ENCODE peak calls at places on chromosomes 11 and 22, in eight cellular contexts. B is GM13977; E is uterus; U is mesothelial cell of epicardium; Y is tibial artery; K is A549; P is RWPE1; A is CD8-positive, alpha-beta T cell. D is an unnamed sample.
A peak's percentile ranks its signal among the peaks of the same experiment; 100 is the strongest.

GRCh38 chr11:86453290-86454030 is 78.8 kb downstream of the CCDC81 start:
- DNase-seq in B (no peak), E (no peak), U (no peak), Y (no peak), K (no peak), P (no peak), A (no peak), D (no peak)

GRCh38 chr11:110305169-110306018 is 9.0 kb upstream of the RDX start:
- DNase-seq in B (no peak), E (no peak), U (no peak), Y (no peak), K (peak; percentile 68), P (peak; percentile 69), A (no peak), D (no peak)

GRCh38 chr22:29011200-29011867 is 50.3 kb downstream of the C22orf31 start:
- DNase-seq in B (no peak), E (no peak), U (no peak), Y (no peak), K (no peak), P (no peak), A (no peak), D (no peak)

GRCh38 chr11:85875505-85875904 is 20.3 kb downstream of the CCDC83 start:
- DNase-seq in B (no peak), E (no peak), U (no peak), Y (no peak), K (peak; percentile 56), P (peak; percentile 24), A (no peak), D (no peak)

GRCh38 chr11:9962722-9963121 is 298.8 kb downstream of the SWAP70 start:
- DNase-seq in B (peak; percentile 70), E (no peak), U (no peak), Y (no peak), K (no peak), P (no peak), A (no peak), D (no peak)

GRCh38 chr22:19290400-19291217 is 910 bp downstream of the CLTCL1 start:
- DNase-seq in B (no peak), E (peak; percentile 16), U (no peak), Y (no peak), K (no peak), P (no peak), A (no peak), D (no peak)

GRCh38 chr11:1295086-1295485 is 14.3 kb downstream of the TOLLIP start:
- DNase-seq in B (no peak), E (no peak), U (no peak), Y (peak; percentile 3), K (no peak), P (no peak), A (no peak), D (peak; percentile 36)

GRCh38 chr22:44892243-44892642 is 117.6 kb downstream of the PHF21B start:
- DNase-seq in B (no peak), E (no peak), U (no peak), Y (no peak), K (no peak), P (no peak), A (no peak), D (no peak)

GRCh38 chr11:27875480-27876208 is 175.4 kb upstream of the BDNF start:
- DNase-seq in B (no peak), E (no peak), U (no peak), Y (no peak), K (no peak), P (peak; percentile 23), A (no peak), D (no peak)

GRCh38 chr22:43330178-43331063 is 12.8 kb downstream of the SCUBE1 start:
- DNase-seq in B (no peak), E (no peak), U (no peak), Y (no peak), K (no peak), P (no peak), A (no peak), D (no peak)

GRCh38 chr11:106503901-106504300 is 426.4 kb downstream of the AASDHPPT start:
- DNase-seq in B (no peak), E (no peak), U (no peak), Y (no peak), K (no peak), P (no peak), A (no peak), D (no peak)

GRCh38 chr11:82682003-82682751 is 51.5 kb downstream of the FAM181B start:
- DNase-seq in B (no peak), E (no peak), U (no peak), Y (no peak), K (peak; percentile 76), P (peak; percentile 48), A (no peak), D (no peak)

GRCh38 chr22:37913233-37913721 is 7.2 kb downstream of the MICALL1 start:
- DNase-seq in B (no peak), E (no peak), U (no peak), Y (no peak), K (no peak), P (no peak), A (no peak), D (no peak)

GRCh38 chr11:5922749-5923426 is 19.2 kb upstream of the OR56A3 start:
- DNase-seq in B (no peak), E (no peak), U (no peak), Y (no peak), K (peak; percentile 57), P (peak; percentile 10), A (no peak), D (no peak)

GRCh38 chr22:32837142-32837541 is 35.6 kb downstream of the TIMP3 start:
- DNase-seq in B (no peak), E (no peak), U (no peak), Y (no peak), K (no peak), P (no peak), A (no peak), D (no peak)

GRCh38 chr11:80860632-80861031 is 1419.8 kb upstream of the TENM4 start:
- DNase-seq in B (no peak), E (no peak), U (no peak), Y (no peak), K (no peak), P (peak; percentile 13), A (no peak), D (no peak)

GRCh38 chr11:106276859-106277436 is 199.5 kb downstream of the AASDHPPT start:
- DNase-seq in B (no peak), E (no peak), U (no peak), Y (no peak), K (peak; percentile 3), P (peak; percentile 11), A (no peak), D (no peak)

GRCh38 chr11:105321696-105322095 is 182.1 kb upstream of the CARD18 start:
- DNase-seq in B (no peak), E (no peak), U (no peak), Y (no peak), K (no peak), P (no peak), A (no peak), D (no peak)

GRCh38 chr11:74842967-74843366 is 94.3 kb downstream of the RNF169 start:
- DNase-seq in B (no peak), E (no peak), U (no peak), Y (no peak), K (no peak), P (no peak), A (no peak), D (no peak)
- TF ChIP-seq CTCF in B (peak; percentile 26), E (no peak), U (no peak), Y (no peak), K (no peak), P (no peak), A (no peak), D (no peak)

GRCh38 chr22:25366408-25366807 is 147.0 kb downstream of the CRYBB2 start:
- DNase-seq in B (no peak), E (no peak), U (no peak), Y (no peak), K (no peak), P (no peak), A (no peak), D (no peak)
- TF ChIP-seq CTCF in B (no peak), E (no peak), U (no peak), Y (no peak), K (no peak), P (no peak), A (no peak), D (no peak)

GRCh38 chr22:48972979-48973693 is 854.5 kb downstream of the BRD1 start:
- DNase-seq in B (no peak), E (no peak), U (peak; percentile 25), Y (no peak), K (no peak), P (no peak), A (no peak), D (no peak)

GRCh38 chr22:48973694-48974041 is 854.0 kb downstream of the BRD1 start:
- DNase-seq in B (no peak), E (no peak), U (peak; percentile 25), Y (no peak), K (no peak), P (no peak), A (no peak), D (no peak)

DNA sequence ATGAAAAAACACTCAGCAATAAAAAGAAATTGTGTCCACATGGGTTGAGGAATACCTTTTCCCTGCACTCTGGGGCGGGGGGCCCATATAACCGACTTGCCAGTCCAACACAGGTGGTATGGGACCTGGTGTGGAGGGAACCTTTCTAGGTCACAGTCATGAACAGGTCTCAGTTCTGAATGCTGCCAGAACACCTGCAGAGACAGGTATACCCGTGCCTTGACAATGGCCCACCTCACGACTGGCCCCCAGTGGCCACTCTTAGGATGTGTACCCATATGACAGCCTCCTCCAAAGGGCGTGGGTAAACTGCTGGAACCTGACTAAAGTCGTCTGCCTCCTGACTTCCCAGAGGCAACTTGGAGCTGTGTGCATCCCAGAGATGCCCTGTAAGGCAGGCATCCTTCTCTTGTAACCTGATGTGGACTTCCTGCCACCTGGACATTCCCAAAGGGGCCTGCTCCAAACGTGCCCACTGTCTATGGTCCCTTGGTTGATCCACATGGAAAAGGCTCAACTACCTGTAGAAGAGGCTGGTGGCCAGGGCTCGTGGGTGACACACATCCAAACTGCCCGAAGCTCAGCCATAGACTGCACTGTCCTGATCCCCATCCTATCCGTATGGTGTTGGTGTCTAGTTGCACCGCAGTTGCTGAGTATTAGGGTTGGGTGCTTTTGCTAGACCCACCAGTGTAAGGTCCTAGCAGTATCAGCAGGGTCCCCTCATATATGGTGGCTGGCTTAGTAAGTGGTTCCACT is 859.3 kb downstream of the BRD1 start:
- DNase-seq in B (no peak), E (peak; percentile 5), U (peak; percentile 41), Y (no peak), K (peak; percentile 11), P (no peak), A (no peak), D (peak; percentile 50)
- TF ChIP-seq CTCF in B (peak; percentile 23), E (no peak), U (peak; percentile 38), Y (no peak), K (peak; percentile 12), P (no peak), A (peak; percentile 27), D (no peak)

GRCh38 chr22:24937114-24937513 is 9.4 kb downstream of the LHFPL7 start:
- DNase-seq in B (no peak), E (no peak), U (no peak), Y (no peak), K (peak; percentile 45), P (no peak), A (no peak), D (no peak)
- TF ChIP-seq CTCF in B (no peak), E (no peak), U (no peak), Y (no peak), K (peak; percentile 33), P (peak; percentile 31), A (no peak), D (no peak)